ENCODE peak calls at places on chromosomes 13 and 19, in six cellular contexts. X is H1, B is GM12878, Q is SK-N-SH, F is K562, V is HepG2. E is an unnamed sample.

GRCh38 chr13:31881495-31881882 is 142.2 kb downstream of the RXFP2 start:
- DNase-seq in X (no peak), B (no peak), Q (no peak), F (no peak), V (no peak), E (no peak)

GRCh38 chr13:41842029-41842428 is 118.9 kb downstream of the VWA8 start:
- DNase-seq in X (no peak), B (no peak), Q (no peak), F (no peak), V (no peak), E (peak)

GRCh38 chr19:37902668-37903067 is 3.7 kb downstream of the WDR87 start:
- DNase-seq in X (peak), B (no peak), Q (peak), F (peak), V (peak), E (peak)

GRCh38 chr19:50239916-50240585 is 36.6 kb downstream of the MYH14 start:
- DNase-seq in X (no peak), B (no peak), Q (no peak), F (no peak), V (no peak), E (no peak)

GRCh38 chr13:35990196-35990595 is 141.0 kb downstream of the DCLK1 start:
- DNase-seq in X (no peak), B (no peak), Q (no peak), F (no peak), V (no peak), E (no peak)

GRCh38 chr13:24038846-24039330 is 121.6 kb upstream of the SPATA13 start:
- DNase-seq in X (no peak), B (no peak), Q (no peak), F (no peak), V (peak), E (no peak)

GRCh38 chr13:114068723-114069322 is 63.6 kb downstream of the RASA3 start:
- DNase-seq in X (no peak), B (no peak), Q (no peak), F (no peak), V (no peak), E (peak)

GRCh38 chr19:15779756-15780476 is 7.5 kb upstream of the OR10H5 start:
- DNase-seq in X (no peak), B (no peak), Q (no peak), F (no peak), V (peak), E (no peak)

GRCh38 chr19:5407356-5407755 is 47.9 kb upstream of the ZNRF4 start:
- DNase-seq in X (no peak), B (no peak), Q (peak), F (peak), V (peak), E (no peak)

GRCh38 chr19:54332149-54332548 is 6.8 kb downstream of the LILRA4 start:
- DNase-seq in X (no peak), B (no peak), Q (no peak), F (no peak), V (no peak), E (no peak)

DNA sequence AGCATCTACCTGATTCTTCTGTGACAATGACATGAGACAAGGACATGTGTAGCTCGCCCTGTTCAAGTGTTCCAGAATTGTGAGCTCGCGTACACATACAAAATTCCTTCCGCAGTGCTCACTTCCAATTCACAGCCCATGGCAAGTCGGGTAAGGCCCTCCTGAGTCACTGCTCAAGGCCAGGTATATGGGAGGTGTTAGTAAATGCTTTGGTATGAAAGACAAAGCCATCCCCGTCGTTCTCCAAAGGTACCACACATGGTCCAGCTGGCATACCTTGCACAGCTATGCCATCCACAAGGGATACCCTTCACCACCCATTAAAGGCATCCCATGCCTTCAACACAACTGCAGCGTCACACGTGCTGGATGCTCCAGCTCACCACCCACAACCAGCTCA is 4.4 kb upstream of the ELL start:
- DNase-seq in X (no peak), B (no peak), Q (no peak), F (no peak), V (no peak), E (no peak)
- H3K4me3 ChIP-seq in X (no peak), B (no peak), Q (no peak), F (no peak), V (no peak), E (no peak)

DNA sequence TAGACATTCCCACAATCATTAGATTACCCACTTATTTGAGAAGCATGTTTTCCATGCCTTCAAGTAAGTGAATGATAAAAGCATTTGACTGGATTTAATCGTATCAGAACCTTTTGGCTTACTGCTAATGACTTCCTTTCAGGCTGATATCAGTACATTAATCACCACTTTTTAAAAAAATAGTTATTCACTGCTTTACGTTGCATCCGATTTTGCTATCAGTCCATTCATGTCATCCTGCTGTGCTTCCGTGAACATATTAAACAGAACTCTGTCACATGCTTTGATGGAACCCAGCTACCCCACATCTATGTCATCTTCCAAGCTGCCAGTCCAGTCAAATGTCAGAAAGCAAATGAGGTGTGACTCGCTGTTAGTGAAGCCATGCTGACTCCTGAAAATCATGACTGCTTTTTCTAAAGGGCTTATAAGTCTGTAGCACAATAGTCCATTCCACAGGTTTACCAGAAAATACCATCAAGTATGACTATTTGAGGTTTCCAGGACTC is 440.9 kb downstream of the IRS2 start:
- DNase-seq in X (no peak), B (no peak), Q (peak), F (no peak), V (no peak), E (no peak)
- TF ChIP-seq GABPA in X (no peak), B (no peak), Q (no peak), F (no peak), V (no peak), E (no peak)

GRCh38 chr13:110309159-110309476 is 2.0 kb downstream of the COL4A2 start:
- DNase-seq in X (no peak), B (no peak), Q (no peak), F (no peak), V (no peak), E (no peak)

GRCh38 chr13:110306960-110307696 is at the start of the genes COL4A1 and COL4A2:
- DNase-seq in X (no peak), B (no peak), Q (peak), F (no peak), V (no peak), E (no peak)

GRCh38 chr13:110309661-110310524 is 2.8 kb downstream of the COL4A2 start:
- DNase-seq in X (no peak), B (no peak), Q (no peak), F (no peak), V (no peak), E (no peak)

GRCh38 chr13:110307697-110308376 is 753 bp downstream of the COL4A2 start:
- DNase-seq in X (no peak), B (no peak), Q (no peak), F (no peak), V (no peak), E (no peak)

GRCh38 chr13:110308377-110309158 is 1.5 kb downstream of the COL4A2 start:
- DNase-seq in X (no peak), B (no peak), Q (peak), F (no peak), V (no peak), E (no peak)
- H3K4me3 ChIP-seq in X (peak), B (no peak), Q (peak), F (no peak), V (no peak), E (no peak)

GRCh38 chr13:50529154-50529882 is 314.2 kb downstream of the DLEU7 start:
- DNase-seq in X (no peak), B (no peak), Q (peak), F (no peak), V (no peak), E (no peak)

GRCh38 chr13:50531917-50532899 is 311.3 kb downstream of the DLEU7 start:
- DNase-seq in X (no peak), B (no peak), Q (peak), F (no peak), V (no peak), E (no peak)

GRCh38 chr13:50524540-50524939 is 319.0 kb downstream of the DLEU7 start:
- DNase-seq in X (no peak), B (no peak), Q (no peak), F (no peak), V (no peak), E (no peak)

GRCh38 chr13:50526771-50527567 is 316.5 kb downstream of the DLEU7 start:
- DNase-seq in X (no peak), B (no peak), Q (peak), F (no peak), V (no peak), E (no peak)

DNA sequence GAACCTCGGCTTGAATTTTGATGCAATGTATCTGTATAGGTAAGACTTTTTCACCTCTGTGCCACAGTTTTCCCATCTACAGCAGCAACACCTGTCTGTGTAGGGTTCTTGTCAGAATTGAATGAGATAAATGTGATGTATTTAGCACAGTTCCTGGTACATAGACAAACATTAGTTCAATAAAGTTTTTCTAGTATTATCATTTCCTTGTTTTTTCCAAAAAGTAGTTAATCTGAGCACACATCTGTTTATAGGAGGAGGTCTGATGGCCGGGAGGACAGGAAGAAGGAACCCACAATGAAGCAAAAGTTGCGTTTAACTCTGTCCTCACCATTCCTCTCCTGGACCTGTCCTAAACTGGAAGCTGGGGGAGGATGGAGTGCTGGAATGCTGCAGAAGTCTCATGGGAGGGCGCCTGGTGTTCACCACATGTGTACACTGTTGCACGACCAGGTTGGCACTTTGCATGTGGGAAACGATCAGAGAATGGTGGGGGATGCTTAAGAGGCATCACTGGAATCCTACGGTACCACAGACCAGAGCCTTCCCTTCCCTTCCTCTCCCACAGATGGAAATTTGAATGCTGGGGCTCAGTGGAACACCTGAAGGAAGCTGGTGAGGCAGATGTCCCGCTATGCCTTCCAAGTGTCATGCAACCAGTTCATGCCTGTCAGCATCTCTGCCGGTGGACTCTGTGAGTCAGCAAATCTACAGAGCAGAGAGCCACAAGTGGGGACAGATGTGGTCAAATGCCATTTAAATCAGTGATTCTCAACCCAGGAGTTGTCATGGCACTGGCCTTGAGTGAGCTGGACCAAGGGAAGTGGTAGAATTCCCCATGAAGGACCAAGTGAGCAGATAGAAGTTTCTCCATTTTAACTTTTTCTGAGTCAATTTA is 315.6 kb downstream of the DLEU7 start:
- DNase-seq in X (no peak), B (no peak), Q (no peak), F (no peak), V (no peak), E (no peak)
- TF ChIP-seq GABPA in X (no peak), B (no peak), Q (no peak), F (no peak), V (no peak), E (no peak)

GRCh38 chr19:3186891-3187661 is 1.3 kb downstream of the NCLN start:
- DNase-seq in X (no peak), B (no peak), Q (no peak), F (peak), V (no peak), E (no peak)
- H3K4me3 ChIP-seq in X (peak), B (peak), Q (peak), F (peak), V (peak), E (peak)

DNA sequence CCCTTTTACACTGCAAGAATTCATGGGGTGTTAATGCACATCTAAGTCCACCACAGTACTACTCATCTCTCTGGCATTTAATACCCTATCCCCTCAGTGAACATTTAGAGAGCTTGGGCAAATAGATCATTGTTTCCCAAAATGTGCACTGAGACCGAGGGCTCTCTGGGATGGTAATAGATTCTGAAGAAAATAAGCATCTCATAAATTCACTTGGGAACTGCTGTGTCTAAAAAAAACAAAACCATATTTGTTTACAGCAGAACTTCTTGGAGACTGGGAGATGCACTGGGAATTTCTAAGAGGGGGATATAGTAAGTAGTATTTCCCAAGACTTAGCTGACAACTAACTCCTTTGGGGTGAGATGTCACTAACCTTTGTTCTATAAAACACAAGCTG is 58.4 kb downstream of the ENOX1 start:
- DNase-seq in X (no peak), B (no peak), Q (no peak), F (no peak), V (no peak), E (no peak)
- TF ChIP-seq GABPA in X (no peak), B (no peak), Q (no peak), F (no peak), V (no peak), E (no peak)